ENCODE peak calls at places on chromosome 1, in four cellular contexts. L, T, B and Y are unnamed samples.

GRCh38 chr1:145946477-145946986 is 11.3 kb downstream of the LIX1L start:
- DNase-seq in T (no peak), B (no peak), L (no peak), Y (no peak)

GRCh38 chr1:230518511-230518910 is 92.4 kb upstream of the PGBD5 start:
- DNase-seq in B (peak; percentile 17), L (no peak), T (no peak), Y (no peak)

GRCh38 chr1:1806890-1807289 is 28.6 kb upstream of the NADK start:
- DNase-seq in B (no peak), T (no peak), L (no peak), Y (peak; percentile 37)

GRCh38 chr1:228013322-228014234 is 6.8 kb downstream of the WNT3A start:
- DNase-seq in B (no peak), T (no peak), L (peak; percentile 8), Y (no peak)

GRCh38 chr1:12255918-12256317 is 26.1 kb downstream of the VPS13D start:
- DNase-seq in T (no peak), B (no peak), L (no peak), Y (no peak)

GRCh38 chr1:67274623-67275325 is 32.9 kb upstream of the IL12RB2 start:
- DNase-seq in B (no peak), T (no peak), L (no peak), Y (no peak)

GRCh38 chr1:206566976-206567375 is 45.3 kb downstream of the EIF2D start:
- DNase-seq in L (no peak), B (no peak), T (no peak), Y (no peak)

GRCh38 chr1:93081716-93082115 is 2.6 kb downstream of the MTF2 start:
- DNase-seq in T (no peak), B (no peak), L (no peak), Y (peak; percentile 88)

GRCh38 chr1:201528631-201529260 is 10.2 kb upstream of the NAV1 start:
- DNase-seq in L (no peak), T (no peak), B (no peak), Y (peak; percentile 83)

GRCh38 chr1:205232945-205233397 is 5.2 kb downstream of the TMCC2 start:
- DNase-seq in B (no peak), L (no peak), T (no peak), Y (no peak)

GRCh38 chr1:187146388-187146787 is 317.6 kb downstream of the PLA2G4A start:
- DNase-seq in T (no peak), L (no peak), B (no peak), Y (no peak)

GRCh38 chr1:193471981-193472380 is 285.6 kb upstream of the B3GALT2 start:
- DNase-seq in T (no peak), L (no peak), B (no peak), Y (peak; percentile 32)

GRCh38 chr1:84442256-84442655 is 36.8 kb upstream of the RPF1 start:
- DNase-seq in L (no peak), B (no peak), T (peak; percentile 73), Y (peak; percentile 94)

GRCh38 chr1:218592688-218593087 is 247.6 kb downstream of the TGFB2 start:
- DNase-seq in B (no peak), T (no peak), L (no peak), Y (peak; percentile 54)

GRCh38 chr1:24331961-24332673 is 13.0 kb downstream of the GRHL3 start:
- DNase-seq in T (no peak), L (no peak), B (no peak), Y (no peak)

GRCh38 chr1:112737573-112737972 is 22.4 kb upstream of the PPM1J start:
- DNase-seq in L (no peak), B (no peak), T (no peak), Y (no peak)

GRCh38 chr1:192584951-192585350 is 9.4 kb downstream of the RGS1 start:
- DNase-seq in L (no peak), T (no peak), B (no peak), Y (no peak)

GRCh38 chr1:66168919-66169725 is 364.8 kb upstream of the SGIP1 start:
- DNase-seq in T (no peak), L (no peak), B (no peak), Y (peak; percentile 4)

GRCh38 chr1:107153033-107153432 is 12.2 kb downstream of the NTNG1 start:
- DNase-seq in B (no peak), T (no peak), L (no peak), Y (no peak)

GRCh38 chr1:156645058-156645457 is 3.1 kb downstream of the BCAN start:
- DNase-seq in B (no peak), T (no peak), L (no peak), Y (no peak)

GRCh38 chr1:69263982-69264381 is 303.7 kb upstream of the LRRC7 start:
- DNase-seq in B (no peak), T (no peak), L (no peak), Y (no peak)

GRCh38 chr1:108861566-108861965 is 4.7 kb upstream of the AKNAD1 start:
- DNase-seq in T (no peak), B (no peak), L (no peak), Y (no peak)

GRCh38 chr1:54405894-54406293 is 300 bp downstream of the SSBP3 start:
- DNase-seq in T (no peak), L (no peak), B (no peak), Y (no peak)

GRCh38 chr1:46493316-46494032 is 3.8 kb downstream of the DMBX1 start:
- DNase-seq in L (no peak), B (no peak), T (no peak), Y (no peak)

GRCh38 chr1:62599044-62599443 is 1.7 kb downstream of the ANGPTL3 start:
- DNase-seq in B (no peak), L (no peak), T (no peak), Y (peak; percentile 47)

GRCh38 chr1:230730979-230731378 is 16.2 kb upstream of the CAPN9 start:
- DNase-seq in B (no peak), L (no peak), T (no peak), Y (no peak)

GRCh38 chr1:223760833-223761232 is 48.5 kb downstream of the CAPN2 start:
- DNase-seq in T (no peak), B (no peak), L (no peak), Y (no peak)

GRCh38 chr1:223759273-223759672 is 46.9 kb downstream of the CAPN2 start:
- DNase-seq in T (no peak), B (peak; percentile 53), L (peak; percentile 63), Y (no peak)

GRCh38 chr1:223763881-223764280 is 51.5 kb downstream of the CAPN2 start:
- DNase-seq in L (no peak), T (no peak), B (no peak), Y (no peak)

GRCh38 chr1:223758734-223759133 is 46.4 kb downstream of the CAPN2 start:
- DNase-seq in L (no peak), B (no peak), T (no peak), Y (no peak)

GRCh38 chr1:223761416-223761815 is 49.1 kb downstream of the CAPN2 start:
- DNase-seq in T (no peak), L (no peak), B (no peak), Y (peak; percentile 27)
- TF ChIP-seq CHD1 in T (no peak), L (no peak), B (no peak), Y (no peak)

GRCh38 chr1:16436946-16437474 is at the start of gene SPATA21:
- DNase-seq in B (no peak), L (peak; percentile 18), T (no peak), Y (no peak)

GRCh38 chr1:16430598-16430997 is 6.6 kb downstream of the SPATA21 start:
- DNase-seq in B (no peak), T (no peak), L (peak; percentile 78), Y (no peak)

GRCh38 chr1:16434007-16434406 is 3.2 kb downstream of the SPATA21 start:
- DNase-seq in L (no peak), T (no peak), B (no peak), Y (no peak)

GRCh38 chr1:16433066-16433465 is 4.2 kb downstream of the SPATA21 start:
- DNase-seq in L (peak; percentile 8), T (no peak), B (no peak), Y (no peak)

GRCh38 chr1:16434501-16434900 is 2.7 kb downstream of the SPATA21 start:
- DNase-seq in L (no peak), T (no peak), B (no peak), Y (peak; percentile 51)
- TF ChIP-seq CHD1 in L (no peak), T (no peak), B (no peak), Y (no peak)

GRCh38 chr1:221437924-221438323 is 304.0 kb downstream of the DUSP10 start:
- DNase-seq in B (no peak), T (no peak), L (no peak), Y (peak; percentile 90)
- TF ChIP-seq CHD1 in B (no peak), T (no peak), L (no peak), Y (no peak)

DNA sequence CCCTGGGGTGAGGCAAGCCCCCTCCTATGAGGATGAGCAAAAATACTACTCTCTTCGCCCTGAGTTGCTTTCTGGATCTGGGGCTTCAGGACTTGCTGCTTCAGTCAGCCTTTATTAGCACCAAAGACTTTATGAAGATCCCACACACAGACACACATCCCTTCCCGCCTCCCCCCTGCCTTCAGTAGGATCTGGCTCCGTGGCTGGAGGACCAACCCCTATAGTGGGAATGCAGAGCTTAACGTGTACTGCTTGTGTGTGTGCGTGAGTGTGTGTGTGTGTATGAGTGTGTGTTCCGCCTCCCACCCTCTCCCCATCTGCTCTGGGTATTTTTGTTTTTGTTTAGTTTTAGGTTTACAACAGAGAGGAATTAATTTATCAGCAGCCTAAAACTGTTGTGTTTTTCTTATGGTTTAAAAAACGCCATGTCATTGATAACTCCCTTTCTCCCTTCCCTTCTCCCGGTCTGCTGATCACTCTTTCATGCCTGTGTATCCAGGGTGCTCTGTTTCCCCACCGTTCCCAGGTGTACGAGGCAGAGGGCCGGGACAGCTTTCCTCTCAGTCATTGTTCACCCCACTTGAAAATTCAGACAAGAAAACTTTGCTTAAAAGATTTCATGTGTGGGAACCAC is 27.5 kb upstream of the ZFP69B start:
- DNase-seq in T (no peak), B (no peak), L (no peak), Y (no peak)
- TF ChIP-seq CHD1 in T (no peak), B (no peak), L (no peak), Y (no peak)

DNA sequence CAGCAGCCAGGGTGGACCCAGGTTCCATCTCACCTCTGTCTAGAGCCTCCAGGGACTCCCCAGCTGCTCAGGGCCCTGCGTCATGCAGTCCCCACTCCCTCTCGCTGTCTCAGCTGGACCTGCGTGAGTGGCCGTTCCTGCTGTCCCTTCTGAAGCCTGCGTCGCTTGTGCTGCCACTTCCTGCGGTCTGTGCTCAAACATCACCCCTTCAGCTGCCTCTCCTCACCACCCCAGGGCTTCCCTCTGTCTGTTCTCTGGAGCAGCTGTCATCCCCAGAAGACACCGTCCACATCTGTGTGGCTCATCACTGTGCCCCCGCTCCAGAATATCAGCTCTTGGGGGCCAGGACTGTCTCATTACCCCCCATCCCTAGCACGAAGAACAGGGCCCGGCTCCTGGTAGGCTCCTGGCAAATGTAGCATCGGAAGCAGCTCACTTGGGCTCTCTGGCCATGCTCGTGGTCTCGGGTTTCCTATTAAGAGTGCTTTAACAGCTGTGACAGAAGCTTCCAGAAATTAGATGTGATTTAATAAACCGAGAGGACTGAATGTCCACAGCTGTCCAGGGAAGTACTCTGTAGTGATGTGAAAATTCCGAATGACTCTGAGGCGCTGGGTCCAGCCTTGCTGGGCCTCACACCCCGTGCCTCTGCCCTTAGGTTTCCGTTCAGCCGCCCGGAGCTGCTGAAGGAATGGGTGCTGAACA is 3.3 kb downstream of the THAP3 start:
- DNase-seq in L (no peak), B (no peak), T (no peak), Y (no peak)
- TF ChIP-seq CHD1 in L (no peak), B (no peak), T (no peak), Y (no peak)